ENCODE peak calls at places on chromosomes 11 and 22, in four cellular contexts. B is IMR-90, F is neuronal stem cell, Y is H1. J is an unnamed sample.

GRCh38 chr22:36858156-36858555 is 2.6 kb upstream of the NCF4 start:
- DNase-seq in B (no peak), Y (no peak), F (no peak), J (no peak)

GRCh38 chr11:996681-997080 is 39.8 kb downstream of the MUC6 start:
- DNase-seq in Y (no peak), F (no peak), B (no peak), J (no peak)

GRCh38 chr22:24952837-24953293 is 349 bp downstream of the KIAA1671 start:
- DNase-seq in Y (no peak), F (peak; percentile 65), B (peak; percentile 7), J (peak; percentile 93)

GRCh38 chr11:14554959-14555358 is 34.8 kb upstream of the PSMA1 start:
- DNase-seq in B (no peak), Y (no peak), F (no peak), J (no peak)

GRCh38 chr22:20084547-20085413 is 4.7 kb downstream of the DGCR8 start:
- DNase-seq in Y (no peak), F (peak; percentile 40), B (no peak), J (peak; percentile 68)

GRCh38 chr22:41532908-41533825 is 11.1 kb downstream of the POLR3H start:
- DNase-seq in Y (no peak), B (peak; percentile 58), F (peak; percentile 70), J (peak; percentile 82)

GRCh38 chr11:46991391-46991790 is 54.8 kb downstream of the CSTPP1 start:
- DNase-seq in B (no peak), F (no peak), Y (no peak), J (no peak)

GRCh38 chr11:87398913-87399312 is 361.2 kb downstream of the TMEM135 start:
- DNase-seq in F (no peak), Y (no peak), B (no peak), J (no peak)

GRCh38 chr22:37305873-37306272 is 23.6 kb downstream of the CYTH4 start:
- DNase-seq in B (no peak), F (no peak), Y (no peak), J (no peak)

GRCh38 chr11:5204787-5205186 is 4.3 kb upstream of the OR51V1 start:
- DNase-seq in B (peak; percentile 90), F (peak; percentile 44), Y (peak; percentile 3), J (peak; percentile 87)

GRCh38 chr22:32411388-32411787 is 659 bp downstream of the RTCB start:
- DNase-seq in Y (no peak), B (peak; percentile 40), F (no peak), J (peak; percentile 44)

GRCh38 chr11:3885855-3886254 is 30.4 kb downstream of the STIM1 start:
- DNase-seq in Y (no peak), F (no peak), B (no peak), J (no peak)

GRCh38 chr11:32231909-32232493 is 141.1 kb downstream of the RCN1 start:
- DNase-seq in F (peak; percentile 39), B (peak; percentile 14), Y (peak; percentile 23), J (peak; percentile 70)

GRCh38 chr22:44159811-44160210 is 20.9 kb upstream of the PARVG start:
- DNase-seq in B (no peak), F (no peak), Y (no peak), J (no peak)

GRCh38 chr11:10051868-10052586 is 242.0 kb downstream of the SBF2 start:
- DNase-seq in Y (no peak), B (peak; percentile 75), F (no peak), J (peak; percentile 16)
- H3K27ac ChIP-seq in Y (no peak overlapping the region), B (no peak overlapping the region), F (no peak overlapping the region), J (no peak overlapping the region)

GRCh38 chr11:33256031-33256807 is 962 bp upstream of the HIPK3 start:
- DNase-seq in F (no peak), Y (no peak), B (no peak), J (peak; percentile 30)
- H2AK5ac ChIP-seq in F (no peak overlapping the region), Y (no peak overlapping the region), B (no peak overlapping the region), J (no peak overlapping the region)

GRCh38 chr11:57604289-57605010 is 7.0 kb downstream of the SERPING1 start:
- DNase-seq in B (no peak), F (no peak), Y (no peak), J (peak; percentile 15)
- H3K27ac ChIP-seq in B (no peak overlapping the region), F (no peak overlapping the region), Y (no peak overlapping the region), J (no peak overlapping the region)

GRCh38 chr11:68341557-68342458 is 29.4 kb downstream of the LRP5 start:
- DNase-seq in F (no peak), Y (no peak), B (no peak), J (peak; percentile 40)
- H2AK5ac ChIP-seq in F (peak overlapping the region; percentile 85), Y (peak overlapping the region; percentile 65), B (no peak overlapping the region), J (no peak overlapping the region)

GRCh38 chr11:70802185-70802584 is 403.9 kb downstream of the CTTN start:
- DNase-seq in Y (no peak), B (no peak), F (no peak), J (no peak)

GRCh38 chr11:70799386-70799785 is 401.1 kb downstream of the CTTN start:
- DNase-seq in F (no peak), B (peak; percentile 63), Y (no peak), J (no peak)

GRCh38 chr11:70796601-70797000 is 398.3 kb downstream of the CTTN start:
- DNase-seq in B (no peak), F (no peak), Y (no peak), J (peak; percentile 76)

DNA sequence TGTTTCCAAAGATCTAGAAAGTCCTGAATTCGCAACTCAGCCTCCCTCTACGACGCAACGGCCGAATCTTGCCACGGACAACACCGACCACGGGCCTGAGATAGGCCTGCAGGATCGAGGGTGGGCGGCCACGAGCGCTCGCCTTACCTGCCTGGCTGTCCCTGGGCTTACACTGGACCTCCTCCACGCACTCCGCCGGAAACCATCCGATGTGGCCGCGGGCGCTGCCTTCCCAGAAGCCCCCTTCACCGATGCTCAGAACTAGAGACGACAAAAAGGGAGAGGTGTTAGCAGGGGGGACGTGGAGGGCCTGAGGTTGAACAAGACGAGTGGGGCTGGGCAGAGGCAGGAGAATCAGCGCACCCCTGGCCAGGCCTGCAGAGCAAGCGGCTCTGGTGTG is 400.0 kb downstream of the CTTN start:
- DNase-seq in Y (no peak), B (no peak), F (no peak), J (no peak)
- H3K27ac ChIP-seq in Y (no peak overlapping the region), B (no peak overlapping the region), F (no peak overlapping the region), J (no peak overlapping the region)

DNA sequence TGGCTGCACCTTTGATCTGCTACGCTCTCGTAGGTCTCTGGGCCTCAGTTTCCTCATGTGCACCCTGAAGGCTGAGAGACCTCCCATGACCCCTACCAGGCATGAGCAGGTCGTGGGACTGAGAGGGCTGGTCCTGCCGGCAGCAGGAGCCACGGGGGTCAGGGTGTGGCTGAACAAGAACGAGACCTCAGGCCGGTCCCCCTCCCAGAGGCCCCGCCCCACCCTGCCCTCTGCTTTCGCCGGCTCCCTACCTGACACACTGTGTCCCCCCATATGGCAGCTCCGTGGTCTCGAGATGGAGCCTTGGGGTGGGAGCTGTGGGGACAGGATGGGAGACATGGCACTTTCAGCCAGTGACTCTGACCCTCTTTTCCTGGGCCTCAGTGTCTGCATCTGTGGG is 40.6 kb downstream of the CDKN1C start:
- DNase-seq in Y (no peak), B (no peak), F (no peak), J (no peak)
- H2AK5ac ChIP-seq in Y (no peak overlapping the region), B (no peak overlapping the region), F (peak overlapping the region; percentile 94), J (no peak overlapping the region)

GRCh38 chr22:47781024-47781423 is 1018.6 kb downstream of the TBC1D22A start:
- DNase-seq in Y (no peak), B (no peak), F (no peak), J (no peak)

GRCh38 chr22:47778160-47778658 is 1015.8 kb downstream of the TBC1D22A start:
- DNase-seq in B (no peak), F (no peak), Y (no peak), J (no peak)

GRCh38 chr22:47781427-47782111 is 1019.1 kb downstream of the TBC1D22A start:
- DNase-seq in Y (no peak), B (no peak), F (no peak), J (no peak)

GRCh38 chr22:47779474-47779873 is 1017.0 kb downstream of the TBC1D22A start:
- DNase-seq in B (no peak), Y (no peak), F (no peak), J (peak; percentile 85)

GRCh38 chr22:47780281-47780875 is 1017.9 kb downstream of the TBC1D22A start:
- DNase-seq in Y (no peak), B (no peak), F (no peak), J (no peak)
- H3K27ac ChIP-seq in Y (no peak overlapping the region), B (no peak overlapping the region), F (no peak overlapping the region), J (no peak overlapping the region)